ENCODE peak calls at places on chromosomes 11 and 22, in eight cellular contexts. Q is NCI-H345; A is A172; H is left lung; Y is AG09319; Z is foreskin keratinocyte; L is astrocyte; E is stimulated activated CD8-positive, alpha-beta memory T cell treated with anti-CD3 and anti-CD28 coated beads, Interleukin-12 subunit alpha, Interleukin-12 subunit beta, amount 100 ng/mL, for 1 hour. B is an unnamed sample.
A peak's percentile ranks its signal among the peaks of the same experiment; 100 is the strongest.

GRCh38 chr11:81030186-81030585 is 1589.4 kb upstream of the TENM4 start:
- DNase-seq in Q (no peak), E (no peak), Z (peak; percentile 76), L (no peak), Y (no peak), A (no peak), H (no peak), B (no peak)

GRCh38 chr11:58152776-58153175 is 27.4 kb upstream of the OR9I1 start:
- DNase-seq in H (no peak), Y (no peak), Q (peak; percentile 1), Z (no peak), E (no peak), L (no peak), A (no peak), B (no peak)

GRCh38 chr22:37133304-37134018 is 16.3 kb downstream of the IL2RB start:
- DNase-seq in H (no peak), Z (no peak), L (peak; percentile 12), E (no peak), Y (no peak), Q (no peak), A (no peak), B (no peak)

GRCh38 chr22:46776876-46777608 is 14.6 kb downstream of the TBC1D22A start:
- DNase-seq in H (no peak), Y (no peak), E (no peak), L (no peak), Z (no peak), A (no peak), Q (no peak), B (no peak)

GRCh38 chr11:30564994-30565393 is 21.2 kb downstream of the MPPED2 start:
- DNase-seq in E (no peak), Q (no peak), H (no peak), Y (no peak), Z (no peak), A (no peak), L (no peak), B (no peak)

GRCh38 chr22:29116397-29117123 is 43.7 kb downstream of the KREMEN1 start:
- DNase-seq in Z (no peak), Q (no peak), Y (peak; percentile 53), E (no peak), H (no peak), A (no peak), L (peak; percentile 37), B (no peak)

GRCh38 chr22:49218142-49218541 is 609.5 kb downstream of the BRD1 start:
- DNase-seq in L (no peak), E (no peak), Z (no peak), A (no peak), H (no peak), Y (no peak), Q (no peak), B (peak; percentile 21)

GRCh38 chr11:10752486-10752885 is 1.4 kb downstream of the CTR9 start:
- DNase-seq in E (no peak), Z (no peak), Y (no peak), H (no peak), Q (no peak), L (no peak), A (no peak), B (no peak)

GRCh38 chr11:67242548-67242947 is 23.7 kb upstream of the GRK2 start:
- DNase-seq in Q (no peak), A (no peak), Y (no peak), L (no peak), H (no peak), E (no peak), Z (no peak), B (no peak)

GRCh38 chr22:43541022-43541421 is 129.2 kb downstream of the MPPED1 start:
- DNase-seq in H (no peak), L (no peak), Y (no peak), E (no peak), Z (no peak), A (no peak), Q (no peak), B (no peak)

GRCh38 chr11:130159657-130160459 is at the start of gene ST14:
- DNase-seq in E (no peak), A (no peak), Q (peak; percentile 66), Z (no peak), Y (no peak), L (no peak), H (peak; percentile 93), B (peak; percentile 79)

GRCh38 chr11:130449996-130450419 is 1.6 kb downstream of the ADAMTS15 start:
- DNase-seq in Q (no peak), H (no peak), Y (peak; percentile 84), L (peak; percentile 77), E (no peak), Z (no peak), A (no peak), B (no peak)

GRCh38 chr22:39654959-39655579 is 84.5 kb downstream of the CACNA1I start:
- DNase-seq in Z (no peak), H (no peak), Q (no peak), E (no peak), A (no peak), L (no peak), Y (no peak), B (no peak)

GRCh38 chr22:20054485-20054884 is 25.6 kb upstream of the DGCR8 start:
- DNase-seq in E (no peak), Q (no peak), A (no peak), L (no peak), H (peak; percentile 50), Z (no peak), Y (no peak), B (no peak)

GRCh38 chr11:60942970-60943565 is 8.9 kb downstream of the SLC15A3 start:
- DNase-seq in Q (peak; percentile 91), L (no peak), E (no peak), A (no peak), Y (no peak), Z (peak; percentile 61), H (no peak), B (no peak)

GRCh38 chr11:28963189-28963588 is 855.0 kb downstream of the METTL15 start:
- DNase-seq in Y (peak; percentile 20), H (no peak), A (no peak), Q (no peak), E (no peak), L (peak; percentile 37), Z (peak; percentile 47), B (no peak)

GRCh38 chr11:2318123-2318522 is 16.3 kb downstream of the TSPAN32 start:
- DNase-seq in Q (no peak), Y (no peak), E (no peak), Z (no peak), L (no peak), H (no peak), A (no peak), B (no peak)

GRCh38 chr22:47219789-47220188 is 457.3 kb downstream of the TBC1D22A start:
- DNase-seq in E (no peak), Z (no peak), H (no peak), A (no peak), L (no peak), Y (no peak), Q (no peak), B (no peak)

GRCh38 chr22:39306456-39307361 is 12.7 kb downstream of the RPL3 start:
- DNase-seq in Y (no peak), A (no peak), Q (peak; percentile 5), H (no peak), L (no peak), Z (no peak), E (peak; percentile 22), B (peak; percentile 61)

GRCh38 chr11:33476945-33477584 is 219.9 kb downstream of the HIPK3 start:
- DNase-seq in A (peak; percentile 13), Z (no peak), H (no peak), L (no peak), Q (no peak), Y (no peak), E (no peak), B (no peak)

GRCh38 chr11:133894956-133895549 is 49.7 kb upstream of the SPATA19 start:
- DNase-seq in Z (no peak), L (peak; percentile 12), E (no peak), Y (no peak), A (peak; percentile 5), H (no peak), Q (no peak), B (no peak)

GRCh38 chr11:10298342-10298741 is 4.3 kb upstream of the SBF2 start:
- DNase-seq in Q (peak; percentile 58), L (peak; percentile 95), Y (no peak), E (no peak), A (peak; percentile 80), Z (no peak), H (no peak), B (no peak)

GRCh38 chr22:17845340-17845739 is 71.1 kb upstream of the BID start:
- DNase-seq in Y (no peak), L (no peak), E (no peak), H (peak; percentile 2), Q (peak; percentile 80), Z (peak; percentile 82), A (no peak), B (no peak)

GRCh38 chr11:6621711-6622211 is 2.5 kb upstream of the TPP1 start:
- DNase-seq in A (no peak), H (peak; percentile 70), L (no peak), E (no peak), Q (no peak), Y (no peak), Z (no peak), B (peak; percentile 59)